ENCODE peak calls at places on chromosome 19, in seven cellular contexts. Q is pancreas, X is fibroblast of lung, L is A549, U is psoas muscle, D is ovary, H is heart right ventricle. B is an unnamed sample. For H3K9me3, the result is how much of the 10 kb centered on the place peaks cover.

GRCh38 chr19:29974701-29975100 is 32.7 kb downstream of the URI1 start:
- DNase-seq in Q (no peak), X (no peak), L (no peak), U (no peak), D (no peak), H (no peak), B (no peak)

GRCh38 chr19:47608908-47609879 is at the start of gene BICRA:
- DNase-seq in Q (peak), X (peak), L (peak), U (peak), D (peak), H (peak), B (peak)

GRCh38 chr19:15464394-15465385 is at the start of gene RASAL3:
- DNase-seq in Q (no peak), X (no peak), L (no peak), U (no peak), D (no peak), H (no peak), B (peak)

GRCh38 chr19:30693179-30693578 is 321.0 kb downstream of the ZNF536 start:
- DNase-seq in Q (no peak), X (no peak), L (no peak), U (no peak), D (no peak), H (no peak), B (no peak)

GRCh38 chr19:10418281-10419199 is 1.8 kb upstream of the PDE4A start:
- DNase-seq in Q (no peak), X (no peak), L (peak), U (no peak), D (no peak), H (no peak), B (no peak)

GRCh38 chr19:52640916-52641315 is 2.8 kb upstream of the ZNF83 start:
- DNase-seq in Q (no peak), X (no peak), L (no peak), U (no peak), D (no peak), H (no peak), B (no peak)

GRCh38 chr19:21127898-21128297 is 13.9 kb upstream of the ZNF431 start:
- DNase-seq in Q (no peak), X (no peak), L (no peak), U (no peak), D (no peak), H (no peak), B (no peak)

GRCh38 chr19:42175952-42176648 is 41.4 kb downstream of the DEDD2 start:
- DNase-seq in Q (no peak), X (peak), L (peak), U (no peak), D (peak), H (no peak), B (no peak)

GRCh38 chr19:43618921-43619261 is 538 bp downstream of the ZNF428 start:
- DNase-seq in Q (no peak), X (no peak), L (peak), U (no peak), D (no peak), H (no peak), B (no peak)

GRCh38 chr19:58044886-58045285 is 11.1 kb downstream of the ZSCAN1 start:
- DNase-seq in Q (no peak), X (no peak), L (no peak), U (no peak), D (no peak), H (no peak), B (no peak)

GRCh38 chr19:21474671-21475181 is 30.7 kb upstream of the ZNF429 start:
- DNase-seq in Q (peak), X (peak), L (no peak), U (peak), D (peak), H (peak), B (peak)

GRCh38 chr19:47152632-47153031 is 22.0 kb downstream of the SAE1 start:
- DNase-seq in Q (no peak), X (peak), L (no peak), U (no peak), D (no peak), H (no peak), B (no peak)

GRCh38 chr19:11814707-11815050 is 606 bp downstream of the ZNF440 start:
- DNase-seq in Q (no peak), X (peak), L (no peak), U (no peak), D (no peak), H (no peak), B (no peak)

GRCh38 chr19:28224441-28224840 is 988.5 kb downstream of the UQCRFS1 start:
- DNase-seq in Q (no peak), X (no peak), L (no peak), U (no peak), D (no peak), H (no peak), B (no peak)

GRCh38 chr19:18290250-18291018 is 9.0 kb upstream of the JUND start:
- DNase-seq in Q (no peak), X (no peak), L (no peak), U (no peak), D (peak), H (no peak), B (peak)

GRCh38 chr19:340620-341385 is 3.8 kb downstream of the MIER2 start:
- DNase-seq in Q (no peak), X (no peak), L (no peak), U (no peak), D (no peak), H (no peak), B (no peak)

GRCh38 chr19:47155141-47155540 is 24.5 kb downstream of the SAE1 start:
- DNase-seq in Q (no peak), X (peak), L (no peak), U (no peak), D (no peak), H (no peak), B (no peak)

GRCh38 chr19:1079566-1080111 is 12.7 kb downstream of the ARHGAP45 start:
- DNase-seq in Q (peak), X (no peak), L (no peak), U (no peak), D (peak), H (no peak), B (no peak)

GRCh38 chr19:56538761-56539263 is at the start of gene ZFP28:
- DNase-seq in Q (peak), X (no peak), L (no peak), U (peak), D (peak), H (peak), B (no peak)

GRCh38 chr19:7242601-7243258 is 51.5 kb downstream of the INSR start:
- DNase-seq in Q (no peak), X (peak), L (no peak), U (no peak), D (no peak), H (peak), B (no peak)

GRCh38 chr19:4654437-4655361 is 15.4 kb downstream of the TNFAIP8L1 start:
- DNase-seq in Q (no peak), X (no peak), L (no peak), U (no peak), D (no peak), H (no peak), B (no peak)

GRCh38 chr19:21513651-21514050 is 8.2 kb downstream of the ZNF429 start:
- DNase-seq in Q (no peak), X (no peak), L (no peak), U (no peak), D (no peak), H (no peak), B (no peak)

GRCh38 chr19:29084266-29084665 is 128.7 kb downstream of the UQCRFS1 start:
- DNase-seq in Q (no peak), X (no peak), L (peak), U (no peak), D (no peak), H (no peak), B (no peak)

GRCh38 chr19:10643166-10643967 is 10.8 kb upstream of the ILF3 start:
- DNase-seq in Q (no peak), X (no peak), L (no peak), U (no peak), D (no peak), H (no peak), B (no peak)

GRCh38 chr19:56108447-56109195 is 12.5 kb downstream of the ZNF787 start:
- DNase-seq in Q (peak), X (peak), L (no peak), U (peak), D (peak), H (no peak), B (no peak)

GRCh38 chr19:46674416-46675178 is 13.6 kb upstream of the DACT3 start:
- DNase-seq in Q (no peak), X (no peak), L (peak), U (no peak), D (no peak), H (no peak), B (no peak)

GRCh38 chr19:29497686-29498436 is 27.9 kb upstream of the VSTM2B start:
- DNase-seq in Q (no peak), X (no peak), L (no peak), U (no peak), D (no peak), H (no peak), B (no peak)

GRCh38 chr19:4866595-4867424 is 657 bp downstream of the PLIN3 start:
- DNase-seq in Q (peak), X (peak), L (no peak), U (peak), D (peak), H (peak), B (peak)

GRCh38 chr19:33302175-33302973 is at the start of gene CEBPA:
- DNase-seq in Q (peak), X (peak), L (peak), U (peak), D (peak), H (peak), B (peak)

GRCh38 chr19:32622002-32622401 is 41.0 kb downstream of the PDCD5 start:
- DNase-seq in Q (no peak), X (no peak), L (no peak), U (no peak), D (no peak), H (no peak), B (no peak)

GRCh38 chr19:42071247-42071646 is 1.2 kb upstream of the GRIK5 start:
- DNase-seq in Q (no peak), X (no peak), L (no peak), U (no peak), D (no peak), H (no peak), B (no peak)

DNA sequence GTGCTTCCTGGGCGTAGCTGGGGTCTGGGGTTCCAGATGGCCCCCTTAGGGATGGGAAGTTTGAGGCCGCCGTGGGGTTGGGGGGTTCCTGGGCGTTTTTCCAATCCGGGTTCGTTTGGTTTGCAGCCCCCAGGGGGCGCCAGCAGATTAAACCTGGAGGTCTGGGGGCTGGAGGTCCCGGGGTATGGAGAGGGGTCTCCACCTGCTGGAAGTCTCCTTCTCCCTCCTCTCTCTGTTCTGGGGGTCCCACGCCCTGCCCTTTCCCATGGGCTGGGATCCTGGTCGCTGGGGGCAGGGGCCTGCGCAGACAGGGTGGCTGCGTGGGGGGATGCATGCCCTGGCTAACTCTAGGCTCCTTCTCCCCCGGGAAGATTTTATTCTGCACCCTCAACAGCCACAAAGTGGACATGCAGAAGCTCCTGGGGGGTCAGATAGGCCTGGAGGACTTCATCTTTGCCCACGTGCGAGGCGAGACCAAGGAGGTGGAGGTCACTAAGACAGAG is 897 bp downstream of the GIPC3 start:
- DNase-seq in Q (no peak), X (no peak), L (no peak), U (no peak), D (no peak), H (no peak), B (peak)
- TF ChIP-seq CTCF in Q (no peak), X (peak), L (peak), U (peak), D (no peak), H (peak), B (peak)

GRCh38 chr19:22519152-22519551 is 97.0 kb upstream of the ZNF98 start:
- DNase-seq in Q (no peak), X (no peak), L (no peak), U (no peak), D (no peak), H (no peak), B (no peak)
- H3K9me3 ChIP-seq in Q (under half), X (under half), L (under half), U (under half), D (under half), H (under half), B (under half)

GRCh38 chr19:19460258-19460731 is 54.8 kb downstream of the GATAD2A start:
- DNase-seq in Q (no peak), X (no peak), L (no peak), U (no peak), D (no peak), H (no peak), B (no peak)

GRCh38 chr19:19461671-19462622 is 53.4 kb downstream of the TSSK6 start:
- DNase-seq in Q (peak), X (peak), L (no peak), U (peak), D (peak), H (peak), B (no peak)

GRCh38 chr19:19461306-19461670 is 54.1 kb downstream of the TSSK6 start:
- DNase-seq in Q (no peak), X (no peak), L (no peak), U (no peak), D (no peak), H (no peak), B (no peak)

GRCh38 chr19:19459707-19460251 is 54.3 kb downstream of the GATAD2A start:
- DNase-seq in Q (no peak), X (peak), L (no peak), U (peak), D (no peak), H (no peak), B (peak)

DNA sequence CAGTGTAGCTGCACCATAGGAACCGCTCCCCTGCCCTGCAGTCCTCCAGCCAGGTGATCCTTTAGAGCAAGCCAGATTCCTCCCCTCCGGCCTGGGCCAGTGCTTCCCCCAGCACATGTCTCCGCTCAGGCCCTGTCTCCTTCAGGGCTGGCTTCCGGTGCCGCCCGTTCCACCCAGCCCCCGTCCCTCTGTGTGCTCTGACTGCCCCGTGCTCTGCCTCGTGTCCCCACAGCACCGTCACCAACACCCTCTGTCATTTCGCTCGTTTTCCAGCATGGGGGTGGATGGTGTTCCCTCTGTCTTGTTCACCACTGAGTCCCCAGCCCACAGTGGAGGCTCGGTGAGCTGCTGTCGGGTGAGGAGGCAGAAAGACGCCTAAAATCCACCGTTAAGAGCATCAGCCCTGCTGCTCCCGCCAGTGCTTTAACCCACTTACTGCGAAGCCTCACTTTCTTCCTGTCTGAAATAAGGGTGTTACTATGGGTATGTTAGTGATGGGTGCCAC is 54.5 kb downstream of the TSSK6 start:
- DNase-seq in Q (no peak), X (no peak), L (no peak), U (peak), D (no peak), H (peak), B (peak)
- H3K27ac ChIP-seq in Q (peak), X (peak), L (no peak), U (peak), D (no peak), H (peak), B (peak)

DNA sequence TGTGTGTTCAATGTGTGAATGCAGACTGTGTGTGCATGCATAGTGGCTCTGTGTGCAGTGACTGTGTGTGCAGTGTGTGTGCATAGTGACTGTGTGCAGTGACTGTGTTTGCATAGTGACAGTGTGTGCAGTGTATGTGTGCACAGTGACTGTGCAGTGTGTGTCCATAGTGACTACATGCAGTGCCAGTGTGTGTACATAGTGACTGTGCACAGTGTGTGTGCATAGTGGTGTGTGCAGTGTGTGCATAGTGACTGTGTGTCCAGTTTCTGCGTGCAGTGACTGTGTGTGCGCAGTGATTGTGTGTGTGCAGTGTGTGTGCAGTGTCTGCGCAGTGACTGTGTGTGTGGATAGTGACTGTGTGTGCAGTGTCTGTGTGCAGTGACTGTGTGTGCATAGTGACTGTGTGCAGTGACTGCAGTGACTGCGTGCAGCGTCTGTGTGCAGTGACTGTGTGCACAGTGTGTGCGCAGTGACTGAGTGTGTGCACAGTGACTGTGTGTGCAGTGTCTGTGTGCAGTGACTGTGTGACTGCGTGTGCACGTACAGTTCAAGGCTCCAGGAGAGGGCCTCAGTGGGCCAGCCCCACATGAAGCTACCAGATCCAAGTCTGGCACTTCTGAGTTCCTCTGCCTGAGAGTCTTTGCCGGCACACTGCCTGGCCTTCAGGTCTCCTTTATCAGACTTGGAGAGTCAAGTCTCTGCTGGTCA is 90.3 kb downstream of the IER2 start:
- DNase-seq in Q (no peak), X (no peak), L (no peak), U (no peak), D (no peak), H (no peak), B (no peak)
- TF ChIP-seq CTCF in Q (no peak), X (no peak), L (no peak), U (no peak), D (no peak), H (no peak), B (no peak)

GRCh38 chr19:54889566-54889965 is 15.5 kb downstream of the FCAR start:
- DNase-seq in Q (no peak), X (no peak), L (no peak), U (no peak), D (no peak), H (no peak), B (no peak)
- H3K9me3 ChIP-seq in Q (under half), X (under half), L (under half), U (under half), D (under half), H (under half), B (under half)

DNA sequence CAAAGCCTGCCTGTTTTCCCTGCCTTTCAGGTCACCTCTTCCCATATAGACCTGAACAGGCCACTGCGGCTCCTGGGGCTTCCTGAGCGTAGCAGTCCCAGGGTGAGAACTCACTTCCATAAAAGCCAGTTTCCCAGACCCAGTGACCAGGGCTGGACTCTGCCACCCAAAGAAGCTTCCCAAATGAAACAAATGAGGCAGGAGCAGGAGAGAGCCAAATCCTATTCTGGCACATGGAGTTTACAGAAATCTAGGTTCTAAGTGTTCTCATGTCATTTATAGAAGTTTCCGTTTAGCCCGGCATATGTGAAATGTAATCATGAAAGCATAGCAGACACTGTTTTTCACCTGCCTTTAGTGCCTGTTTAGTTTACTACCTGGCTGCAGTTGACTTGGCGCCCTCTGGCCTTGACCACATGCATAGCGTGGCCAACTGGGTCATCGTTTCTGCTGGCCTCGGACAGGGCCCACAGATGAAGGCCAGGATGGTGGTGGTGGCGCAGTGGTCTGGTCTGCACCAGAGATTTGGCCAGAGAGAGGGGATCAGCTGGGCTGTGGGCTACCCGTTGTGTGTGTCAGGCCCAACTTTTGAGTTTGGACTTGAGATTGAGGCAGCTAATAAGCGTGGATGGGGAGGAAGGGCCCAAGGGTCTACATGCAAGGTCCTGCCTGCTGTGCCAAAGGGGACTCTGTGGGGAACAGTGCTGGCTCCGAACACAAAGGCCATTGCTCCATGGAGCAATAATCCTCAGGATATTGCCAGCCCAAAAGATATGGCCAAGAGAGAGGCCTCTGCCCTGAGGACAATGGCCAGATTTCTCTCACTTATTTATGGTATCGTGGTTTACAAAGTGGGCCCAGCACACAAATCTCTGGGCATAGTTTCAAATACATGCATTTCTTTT is 43.3 kb downstream of the NFIX start:
- DNase-seq in Q (no peak), X (no peak), L (no peak), U (no peak), D (no peak), H (no peak), B (no peak)
- H3K27ac ChIP-seq in Q (no peak), X (peak), L (no peak), U (peak), D (no peak), H (peak), B (no peak)

DNA sequence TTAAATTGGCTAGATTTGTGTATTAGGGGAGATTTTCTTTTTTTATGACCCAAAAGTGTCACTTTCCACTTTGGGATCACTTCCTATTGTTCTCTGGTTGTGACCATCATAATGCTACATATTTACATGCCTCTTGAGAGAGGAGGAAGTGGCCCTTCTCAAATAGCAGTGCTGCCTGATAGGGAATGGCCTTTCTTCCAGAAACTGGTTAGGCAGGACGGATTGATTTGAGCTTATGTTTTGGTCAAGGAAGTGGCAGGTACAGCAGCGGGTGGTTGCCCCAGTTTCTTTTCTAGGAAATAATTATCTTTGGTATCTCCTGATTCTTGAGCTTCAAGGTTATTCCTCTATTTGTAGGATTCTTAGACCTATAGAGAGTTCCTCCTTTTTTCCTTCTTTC is 21.9 kb upstream of the WTIP start:
- DNase-seq in Q (no peak), X (no peak), L (no peak), U (no peak), D (no peak), H (no peak), B (no peak)
- TF ChIP-seq CTCF in Q (no peak), X (no peak), L (no peak), U (no peak), D (no peak), H (no peak), B (no peak)

GRCh38 chr19:37098570-37098969 is 20.3 kb downstream of the ZNF420 start:
- DNase-seq in Q (no peak), X (no peak), L (no peak), U (no peak), D (no peak), H (no peak), B (no peak)
- H3K9me3 ChIP-seq in Q (under half), X (under half), L (half or more), U (half or more), D (under half), H (half or more), B (half or more)

GRCh38 chr19:45439569-45440258 is 16.0 kb upstream of the ERCC1 start:
- DNase-seq in Q (peak), X (peak), L (peak), U (peak), D (peak), H (peak), B (peak)
- H3K27ac ChIP-seq in Q (peak), X (peak), L (peak), U (peak), D (peak), H (peak), B (peak)

GRCh38 chr19:48637948-48638830 is 1.0 kb upstream of the DBP start:
- DNase-seq in Q (peak), X (peak), L (peak), U (peak), D (peak), H (peak), B (peak)
- TF ChIP-seq CTCF in Q (no peak), X (peak), L (no peak), U (no peak), D (peak), H (no peak), B (peak)